ENCODE peak calls at places on chromosomes 11 and 22, in four cellular contexts. T is activated CD4-positive, CD25-positive, alpha-beta regulatory T cell treated with anti-CD3 and anti-CD28 coated beads, Interleukin-2, amount 50 U/mL, for 16 hours; M is adipocyte; P is activated T-helper 1 cell treated with anti-CD3 and anti-CD28 coated beads, Interleukin-12 subunit alpha, Interleukin-12 subunit beta, Interleukin-2, Interleukin-4 antibody, amounts not matched to agents 30 ng/mL and 10 ng/mL and 1 ng/mL, durations not matched to agents 14 hours and 24 hours and 36 hours. L is an unnamed sample.

GRCh38 chr11:116427903-116428637 is 344.7 kb downstream of the BUD13 start:
- DNase-seq in M (no peak), P (no peak), T (no peak), L (no peak)

GRCh38 chr11:26806209-26806608 is 84.3 kb upstream of the SLC5A12 start:
- DNase-seq in M (peak; percentile 16), T (no peak), P (no peak), L (peak; percentile 5)

GRCh38 chr22:19965771-19966709 is 24.4 kb upstream of the TXNRD2 start:
- DNase-seq in M (peak; percentile 26), T (no peak), P (no peak), L (no peak)

GRCh38 chr11:69642549-69642912 is 1.6 kb downstream of the CCND1 start:
- DNase-seq in T (no peak), M (peak; percentile 68), P (no peak), L (peak; percentile 40)

GRCh38 chr22:30397656-30398635 is 1.1 kb downstream of the SEC14L2 start:
- DNase-seq in M (no peak), P (no peak), T (no peak), L (no peak)

GRCh38 chr11:71165771-71166170 is 86.6 kb downstream of the SHANK2 start:
- DNase-seq in M (no peak), P (no peak), T (no peak), L (no peak)

GRCh38 chr22:25747245-25747944 is 5.4 kb downstream of the MYO18B start:
- DNase-seq in T (no peak), P (no peak), M (peak; percentile 95), L (peak; percentile 93)

GRCh38 chr22:45994516-45995404 is 17.8 kb upstream of the WNT7B start:
- DNase-seq in T (peak; percentile 69), M (peak; percentile 87), P (peak; percentile 58), L (peak; percentile 83)

GRCh38 chr11:128207861-128208321 is 379.5 kb downstream of the ETS1 start:
- DNase-seq in P (no peak), T (no peak), M (peak; percentile 79), L (peak; percentile 27)

GRCh38 chr11:22193348-22194051 is 615 bp downstream of the ANO5 start:
- DNase-seq in M (peak; percentile 3), P (no peak), T (no peak), L (peak; percentile 6)

GRCh38 chr11:113477321-113477720 is 2.1 kb upstream of the DRD2 start:
- DNase-seq in T (no peak), P (no peak), M (no peak), L (no peak)

GRCh38 chr11:134780486-134781155 is 368.6 kb upstream of the B3GAT1 start:
- DNase-seq in T (no peak), M (peak; percentile 1), P (no peak), L (no peak)

GRCh38 chr11:44016129-44016528 is 31.7 kb upstream of the ACCSL start:
- DNase-seq in P (no peak), T (no peak), M (peak; percentile 85), L (no peak)

GRCh38 chr11:86917577-86917976 is 37.6 kb downstream of the FZD4 start:
- DNase-seq in M (no peak), T (no peak), P (no peak), L (no peak)

GRCh38 chr22:21712751-21713427 is 22.7 kb downstream of the YPEL1 start:
- DNase-seq in P (peak; percentile 36), M (peak; percentile 92), T (peak; percentile 29), L (peak; percentile 85)

GRCh38 chr11:119094816-119095065 is 6.9 kb downstream of the DPAGT1 start:
- DNase-seq in M (peak; percentile 91), P (peak; percentile 60), T (no peak), L (peak; percentile 81)

GRCh38 chr22:35150163-35151107 is 84.5 kb downstream of the ISX start:
- DNase-seq in T (peak; percentile 23), P (peak; percentile 35), M (peak; percentile 57), L (peak; percentile 47)

GRCh38 chr11:31995525-31996123 is 95.2 kb upstream of the RCN1 start:
- DNase-seq in P (peak; percentile 6), M (peak; percentile 32), T (no peak), L (no peak)

GRCh38 chr22:19178065-19178658 is 374 bp downstream of the SLC25A1 start:
- DNase-seq in M (peak; percentile 76), T (peak; percentile 23), P (peak; percentile 59), L (peak; percentile 64)

GRCh38 chr11:119759324-119759723 is 30.3 kb upstream of the NECTIN1 start:
- DNase-seq in T (no peak), M (peak; percentile 52), P (no peak), L (peak; percentile 39)

GRCh38 chr11:9787981-9788521 is 124.2 kb downstream of the SWAP70 start:
- DNase-seq in M (peak; percentile 87), P (no peak), T (no peak), L (peak; percentile 78)

GRCh38 chr11:35412285-35412684 is 7.1 kb downstream of the SLC1A2 start:
- DNase-seq in P (no peak), T (no peak), M (peak; percentile 31), L (peak; percentile 29)

GRCh38 chr11:47333526-47333845 is 19.0 kb downstream of the MYBPC3 start:
- DNase-seq in M (no peak), P (no peak), T (no peak), L (no peak)

GRCh38 chr11:14894657-14895598 is 2.9 kb upstream of the CYP2R1 start:
- DNase-seq in T (no peak), M (peak; percentile 67), P (no peak), L (no peak)

GRCh38 chr11:26849009-26849408 is 127.1 kb upstream of the SLC5A12 start:
- DNase-seq in P (no peak), M (no peak), T (no peak), L (no peak)

GRCh38 chr11:12897867-12898266 is 111.2 kb upstream of the RASSF10 start:
- DNase-seq in M (no peak), T (no peak), P (no peak), L (no peak)

L was measured in AG08396.